ENCODE peak calls at places on chromosomes 12 and 14, in nine cellular contexts. O is AG04450, Z is A549, H is neural progenitor cell, J is fibroblast of lung, K is PC-9, C is hepatocyte, V is GM12878, M is epithelial cell of proximal tubule. P is an unnamed sample.

GRCh38 chr12:30098677-30099076 is 314.9 kb upstream of the TMTC1 start:
- DNase-seq in H (peak), O (no peak), V (no peak), C (no peak), J (no peak), K (no peak), M (no peak), Z (no peak), P (no peak)

GRCh38 chr12:1594045-1594294 is 411 bp downstream of the FBXL14 start:
- DNase-seq in Z (peak), M (no peak), V (no peak), J (peak), K (peak), O (no peak), H (peak), C (no peak), P (no peak)

GRCh38 chr14:89481167-89481566 is 64.1 kb upstream of the FOXN3 start:
- DNase-seq in V (no peak), K (no peak), M (no peak), C (no peak), Z (no peak), J (no peak), O (no peak), H (no peak), P (no peak)

GRCh38 chr12:22562187-22563028 is 18.1 kb upstream of the C2CD5 start:
- DNase-seq in C (no peak), O (no peak), M (no peak), V (no peak), J (no peak), K (no peak), Z (no peak), H (no peak), P (no peak)

GRCh38 chr12:124927325-124928094 is 13.1 kb upstream of the UBC start:
- DNase-seq in O (no peak), J (peak), M (no peak), V (peak), Z (peak), H (peak), C (peak), K (peak), P (no peak)

GRCh38 chr12:11795910-11796459 is 146.5 kb downstream of the ETV6 start:
- DNase-seq in K (peak), M (peak), O (peak), H (peak), Z (peak), J (peak), C (no peak), V (no peak), P (peak)

GRCh38 chr14:93207468-93208308 is 632 bp downstream of the UBR7 start:
- DNase-seq in C (peak), V (no peak), Z (peak), O (no peak), K (peak), H (peak), M (no peak), J (peak), P (no peak)

GRCh38 chr12:107509421-107509820 is 176.2 kb upstream of the PWP1 start:
- DNase-seq in M (no peak), C (no peak), O (no peak), V (no peak), H (no peak), Z (no peak), J (no peak), K (no peak), P (no peak)

GRCh38 chr14:99035712-99036593 is 236.0 kb downstream of the BCL11B start:
- DNase-seq in C (peak), K (peak), J (peak), H (peak), Z (peak), O (peak), M (no peak), V (no peak), P (no peak)

GRCh38 chr12:103748002-103748401 is 93.0 kb downstream of the NT5DC3 start:
- DNase-seq in M (no peak), V (no peak), H (no peak), O (no peak), J (peak), C (no peak), Z (no peak), K (peak), P (no peak)

GRCh38 chr12:124952801-124953200 is 36.1 kb downstream of the DHX37 start:
- DNase-seq in J (no peak), C (no peak), H (no peak), O (no peak), V (no peak), M (no peak), K (peak), Z (no peak), P (no peak)

GRCh38 chr12:130434560-130434959 is 96.9 kb downstream of the PIWIL1 start:
- DNase-seq in J (no peak), C (no peak), Z (no peak), O (no peak), K (no peak), V (no peak), H (no peak), M (no peak), P (no peak)

GRCh38 chr12:106112094-106112822 is 26.5 kb downstream of the NUAK1 start:
- DNase-seq in M (no peak), O (no peak), H (no peak), K (no peak), Z (no peak), C (no peak), J (peak), V (no peak), P (no peak)

GRCh38 chr12:81381951-81382350 is 304.1 kb downstream of the ACSS3 start:
- DNase-seq in J (no peak), C (no peak), Z (no peak), H (no peak), M (no peak), K (no peak), V (no peak), O (no peak), P (peak)

GRCh38 chr12:112096667-112097066 is 11.9 kb downstream of the NAA25 start:
- DNase-seq in K (peak), H (no peak), C (peak), M (peak), J (peak), Z (peak), V (no peak), O (no peak), P (no peak)

GRCh38 chr12:54140958-54141388 is 47.8 kb downstream of the SMUG1 start:
- DNase-seq in V (no peak), K (no peak), J (no peak), C (peak), M (no peak), O (no peak), H (peak), Z (no peak), P (no peak)

GRCh38 chr14:68544150-68544892 is 248.5 kb downstream of the ZFP36L1 start:
- DNase-seq in Z (no peak), J (peak), M (no peak), C (no peak), K (no peak), O (peak), V (no peak), H (no peak), P (no peak)

GRCh38 chr14:37272569-37272968 is 74.8 kb downstream of the MIPOL1 start:
- DNase-seq in C (no peak), V (no peak), O (no peak), K (no peak), J (no peak), M (no peak), H (no peak), Z (no peak), P (no peak)

GRCh38 chr14:79098324-79098723 is 928.2 kb downstream of the NRXN3 start:
- DNase-seq in C (no peak), V (no peak), M (no peak), Z (no peak), H (no peak), J (no peak), K (no peak), O (no peak), P (no peak)

GRCh38 chr12:12779529-12779928 is 5.9 kb upstream of the APOLD1 start:
- DNase-seq in V (no peak), Z (peak), C (peak), M (peak), O (peak), J (peak), H (no peak), K (peak), P (peak)

GRCh38 chr12:121981456-121981855 is 40.2 kb upstream of the BCL7A start:
- DNase-seq in M (no peak), H (no peak), C (no peak), V (no peak), J (no peak), Z (no peak), O (no peak), K (no peak), P (no peak)
- H3K4me3 ChIP-seq in M (no peak), H (no peak), C (no peak), V (no peak), J (no peak), Z (no peak), O (no peak), K (no peak), P (no peak)

GRCh38 chr14:83300454-83301064 is 1766.9 kb upstream of the SEL1L start:
- DNase-seq in Z (peak), C (peak), V (no peak), J (peak), O (no peak), M (no peak), K (no peak), H (peak), P (peak)
- TF ChIP-seq CTCF in Z (peak), C (peak), V (peak), J (peak), O (peak), M (peak), K (peak), H (peak), P (peak)

GRCh38 chr12:120817559-120818330 is 86.4 kb downstream of the SPPL3 start:
- DNase-seq in K (no peak), V (no peak), C (no peak), Z (no peak), O (no peak), M (no peak), H (no peak), J (no peak), P (no peak)
- H3K4me3 ChIP-seq in K (no peak), V (no peak), C (no peak), Z (no peak), O (no peak), M (no peak), H (no peak), J (no peak), P (no peak)

DNA sequence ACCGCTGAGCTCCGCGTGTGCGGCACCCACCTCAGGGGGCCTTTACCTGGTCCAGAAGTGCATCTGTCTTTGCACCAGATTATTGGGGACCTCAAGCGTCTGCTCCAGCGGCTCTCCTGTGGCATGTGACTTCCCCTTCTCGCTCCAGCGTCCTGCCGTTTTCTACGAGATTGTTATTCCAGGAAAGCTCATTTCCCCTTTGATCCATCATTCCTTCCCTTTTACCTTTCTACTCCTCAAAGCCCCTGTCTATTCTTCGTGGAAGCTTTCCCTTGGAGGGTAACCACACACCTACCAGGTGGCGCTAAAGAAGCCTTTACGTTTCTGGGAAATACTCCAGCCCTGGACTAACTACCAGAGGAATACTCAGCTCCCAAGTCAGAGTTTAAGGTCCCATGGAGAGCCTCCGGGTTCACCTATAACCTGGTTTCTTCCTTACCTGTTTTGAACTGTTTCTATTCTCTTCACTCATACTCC is 1.5 kb downstream of the FKBP4 start:
- DNase-seq in C (peak), Z (peak), V (no peak), M (no peak), K (peak), H (peak), J (no peak), O (no peak), P (no peak)
- TF ChIP-seq CTCF in C (peak), Z (peak), V (no peak), M (peak), K (no peak), H (peak), J (no peak), O (peak), P (peak)

GRCh38 chr12:52515319-52515646 is 4.9 kb downstream of the KRT5 start:
- DNase-seq in J (no peak), Z (no peak), C (no peak), K (peak), H (no peak), V (no peak), O (no peak), M (no peak), P (no peak)
- H3K4me3 ChIP-seq in J (no peak), Z (no peak), C (no peak), K (no peak), H (no peak), V (no peak), O (no peak), M (no peak), P (no peak)

GRCh38 chr12:48934312-48934706 is 9.0 kb upstream of the FKBP11 start:
- DNase-seq in K (no peak), J (no peak), O (no peak), Z (peak), C (no peak), H (no peak), V (no peak), M (no peak), P (no peak)
- TF ChIP-seq CTCF in K (no peak), J (peak), O (peak), Z (peak), C (peak), H (peak), V (peak), M (peak), P (peak)

GRCh38 chr14:73492661-73493060 is 1.9 kb downstream of the RIOX1 start:
- DNase-seq in V (no peak), J (no peak), H (no peak), Z (no peak), C (no peak), K (no peak), M (no peak), O (no peak), P (no peak)
- H3K4me3 ChIP-seq in V (peak), J (no peak), H (peak), Z (no peak), C (no peak), K (peak), M (peak), O (peak), P (no peak)

GRCh38 chr14:23377873-23378563 is 1.2 kb downstream of the CMTM5 start:
- DNase-seq in O (no peak), Z (no peak), V (no peak), H (no peak), C (no peak), K (no peak), J (no peak), M (no peak), P (no peak)

GRCh38 chr14:23380197-23381016 is 3.6 kb downstream of the CMTM5 start:
- DNase-seq in K (no peak), J (no peak), O (no peak), Z (no peak), C (no peak), M (no peak), V (no peak), H (no peak), P (no peak)

GRCh38 chr14:23381017-23381375 is 4.2 kb downstream of the CMTM5 start:
- DNase-seq in O (no peak), C (no peak), K (no peak), V (no peak), Z (no peak), J (no peak), M (no peak), H (no peak), P (no peak)

GRCh38 chr14:23378612-23379220 is 1.9 kb downstream of the CMTM5 start:
- DNase-seq in O (no peak), H (no peak), V (no peak), J (no peak), C (no peak), Z (no peak), M (no peak), K (no peak), P (no peak)

DNA sequence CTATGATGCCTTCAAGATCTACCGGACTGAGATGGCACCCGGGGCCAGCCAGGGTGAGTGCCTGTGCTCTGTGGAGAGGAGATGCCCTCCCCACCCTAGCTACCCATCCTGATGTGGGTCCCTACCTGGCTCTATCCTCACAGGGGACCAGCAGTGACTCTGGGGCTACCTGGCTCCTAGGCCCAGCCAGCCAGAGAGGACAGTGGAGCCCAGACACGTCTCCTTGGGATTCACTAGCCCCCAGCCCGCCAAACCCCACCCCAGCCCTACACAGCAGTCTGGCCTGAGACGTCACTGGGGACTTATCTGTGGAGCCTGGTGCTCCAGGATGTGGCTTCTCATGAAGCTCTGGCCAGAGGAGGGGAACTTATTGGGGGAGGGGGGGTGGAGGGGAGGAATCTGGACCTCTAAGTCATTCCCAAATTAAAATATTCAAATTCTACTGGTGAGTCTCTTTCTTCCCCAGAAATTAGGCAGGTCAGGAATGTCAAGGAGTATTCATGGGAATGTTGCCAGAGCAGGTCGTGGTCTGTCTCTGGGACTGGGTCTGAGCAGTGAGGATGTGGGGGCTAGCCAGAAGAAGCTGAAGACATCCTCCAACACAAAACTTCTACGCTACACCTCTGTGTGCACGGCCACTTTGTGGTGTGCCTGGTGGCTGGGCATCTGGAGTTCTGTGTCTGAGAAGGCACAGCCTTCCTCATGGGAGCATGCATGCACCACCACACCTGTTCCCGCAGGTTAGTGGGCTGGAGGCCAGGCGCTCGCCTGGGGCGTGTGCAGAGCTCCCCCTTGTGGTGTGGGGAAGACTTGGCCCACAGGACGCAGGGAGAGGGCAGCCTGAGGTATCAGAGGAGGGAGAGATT is 2.7 kb downstream of the CMTM5 start:
- DNase-seq in M (no peak), C (peak), J (peak), H (peak), V (peak), K (no peak), Z (peak), O (no peak), P (peak)
- TF ChIP-seq CTCF in M (peak), C (peak), J (peak), H (peak), V (peak), K (peak), Z (peak), O (peak), P (peak)

DNA sequence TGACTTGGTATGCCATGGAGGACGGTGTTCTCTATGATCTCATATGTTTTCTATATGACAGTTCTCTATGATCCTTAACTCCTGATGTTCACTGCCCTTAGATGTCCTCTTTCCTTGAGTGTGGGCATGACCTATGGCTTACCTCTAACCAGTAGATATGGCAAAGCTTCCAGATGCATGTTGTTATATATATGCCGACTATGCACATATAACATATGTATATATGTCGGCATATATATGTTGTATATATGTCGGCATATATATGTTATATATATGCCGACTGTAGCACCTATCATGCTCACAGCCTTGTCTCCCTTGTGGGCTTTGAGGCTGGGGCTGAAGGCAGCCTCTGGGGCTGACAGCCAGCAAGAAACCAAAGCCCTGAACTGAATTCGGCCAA is 106.0 kb downstream of the GRIP1 start:
- DNase-seq in K (no peak), J (no peak), H (no peak), O (no peak), M (no peak), Z (no peak), V (no peak), C (no peak), P (no peak)
- H3K4me3 ChIP-seq in K (no peak), J (no peak), H (no peak), O (no peak), M (no peak), Z (no peak), V (no peak), C (no peak), P (no peak)

GRCh38 chr14:102218688-102219087 is 79.0 kb downstream of the WDR20 start:
- DNase-seq in Z (no peak), H (no peak), J (no peak), K (no peak), M (no peak), O (no peak), V (no peak), C (no peak), P (no peak)
- TF ChIP-seq CTCF in Z (no peak), H (no peak), J (no peak), K (no peak), M (no peak), O (no peak), V (no peak), C (no peak), P (no peak)